ENCODE peak calls at places on chromosomes 3 and 15, in ten cellular contexts. J, H, C, E, G, O, D, L, T and M are unnamed samples.

GRCh38 chr3:143594217-143594616 is 254.1 kb downstream of the SLC9A9 start:
- DNase-seq in J (no peak), H (no peak), C (no peak), E (no peak), G (no peak), O (no peak), D (no peak), L (no peak), T (no peak), M (no peak)

GRCh38 chr3:29255854-29256696 is 24.8 kb upstream of the RBMS3 start:
- DNase-seq in J (peak), H (no peak), C (peak), E (no peak), G (no peak), O (peak), D (no peak), L (no peak), T (no peak), M (no peak)

GRCh38 chr3:11832964-11833621 is 13.6 kb downstream of the TAMM41 start:
- DNase-seq in J (no peak), H (peak), C (no peak), E (no peak), G (no peak), O (no peak), D (no peak), L (no peak), T (no peak), M (no peak)

GRCh38 chr3:9398715-9399708 is 1.6 kb downstream of the SETD5 start:
- DNase-seq in J (peak), H (no peak), C (peak), E (no peak), G (peak), O (peak), D (peak), L (peak), T (peak), M (no peak)

GRCh38 chr3:50164481-50164880 is 9.4 kb downstream of the SEMA3F start:
- DNase-seq in J (no peak), H (no peak), C (no peak), E (no peak), G (no peak), O (no peak), D (no peak), L (no peak), T (no peak), M (no peak)

GRCh38 chr3:29430558-29430971 is 149.7 kb downstream of the RBMS3 start:
- DNase-seq in J (peak), H (no peak), C (peak), E (no peak), G (no peak), O (no peak), D (no peak), L (no peak), T (no peak), M (no peak)

GRCh38 chr3:66441124-66441523 is 59.7 kb downstream of the LRIG1 start:
- DNase-seq in J (peak), H (no peak), C (peak), E (no peak), G (peak), O (peak), D (no peak), L (no peak), T (no peak), M (peak)

GRCh38 chr15:65377105-65377975 is 462 bp downstream of the IGDCC3 start:
- DNase-seq in J (peak), H (peak), C (no peak), E (no peak), G (peak), O (no peak), D (no peak), L (no peak), T (peak), M (no peak)

GRCh38 chr3:139585820-139586219 is 46.3 kb upstream of the RBP1 start:
- DNase-seq in J (no peak), H (no peak), C (no peak), E (no peak), G (no peak), O (peak), D (no peak), L (peak), T (no peak), M (no peak)

GRCh38 chr15:63041402-63041977 is 1.1 kb upstream of the TPM1 start:
- DNase-seq in J (no peak), H (no peak), C (no peak), E (no peak), G (peak), O (no peak), D (no peak), L (no peak), T (no peak), M (no peak)

GRCh38 chr15:79923068-79923514 is 26.3 kb upstream of the MTHFS start:
- DNase-seq in J (peak), H (peak), C (peak), E (peak), G (peak), O (peak), D (peak), L (no peak), T (peak), M (no peak)

GRCh38 chr3:152460936-152461335 is 192.2 kb downstream of the MBNL1 start:
- DNase-seq in J (no peak), H (no peak), C (no peak), E (no peak), G (no peak), O (no peak), D (no peak), L (no peak), T (no peak), M (peak)

GRCh38 chr15:92803852-92804609 is 96.1 kb upstream of the CHD2 start:
- DNase-seq in J (peak), H (peak), C (peak), E (peak), G (no peak), O (peak), D (no peak), L (no peak), T (no peak), M (peak)

GRCh38 chr3:18987862-18988447 is 160.4 kb upstream of the KCNH8 start:
- DNase-seq in J (no peak), H (peak), C (no peak), E (no peak), G (no peak), O (no peak), D (no peak), L (peak), T (no peak), M (no peak)

GRCh38 chr3:55362206-55362960 is 124.7 kb downstream of the WNT5A start:
- DNase-seq in J (peak), H (no peak), C (no peak), E (no peak), G (no peak), O (peak), D (no peak), L (no peak), T (no peak), M (no peak)